ENCODE peak calls at places on chromosomes 3 and 15, in five cellular contexts. M, A, R, O and P are unnamed samples.

GRCh38 chr15:61796056-61796455 is 264.2 kb downstream of the VPS13C start:
- DNase-seq in M (no peak), A (peak), R (no peak), O (no peak), P (no peak)

GRCh38 chr15:101206173-101206572 is 45.7 kb downstream of the CHSY1 start:
- DNase-seq in M (no peak), A (peak), R (peak), O (no peak), P (no peak)

GRCh38 chr3:120550546-120550945 is 45.6 kb upstream of the NDUFB4 start:
- DNase-seq in M (no peak), A (no peak), R (no peak), O (no peak), P (no peak)

GRCh38 chr3:24299801-24300626 is 194.6 kb downstream of the THRB start:
- DNase-seq in M (no peak), A (peak), R (peak), O (no peak), P (no peak)

GRCh38 chr15:79523266-79523665 is 91.1 kb downstream of the MINAR1 start:
- DNase-seq in M (no peak), A (no peak), R (no peak), O (no peak), P (no peak)

GRCh38 chr3:6578526-6578925 is 282.4 kb upstream of the GRM7 start:
- DNase-seq in M (no peak), A (no peak), R (no peak), O (no peak), P (no peak)

GRCh38 chr3:15291589-15292541 is 40.5 kb downstream of the SH3BP5 start:
- DNase-seq in M (no peak), A (no peak), R (peak), O (no peak), P (no peak)

GRCh38 chr3:72338942-72339749 is 509.1 kb downstream of the SHQ1 start:
- DNase-seq in M (no peak), A (peak), R (peak), O (no peak), P (no peak)

GRCh38 chr3:139414608-139415224 is 25.3 kb upstream of the COPB2 start:
- DNase-seq in M (no peak), A (no peak), R (no peak), O (no peak), P (no peak)

GRCh38 chr15:28947241-28947674 is 61.5 kb downstream of the APBA2 start:
- DNase-seq in M (no peak), A (no peak), R (no peak), O (no peak), P (no peak)

GRCh38 chr3:107432013-107432515 is 54.8 kb downstream of the CCDC54 start:
- DNase-seq in M (no peak), A (peak), R (no peak), O (no peak), P (peak)

GRCh38 chr3:105824129-105824528 is 44.7 kb downstream of the CBLB start:
- DNase-seq in M (no peak), A (no peak), R (no peak), O (no peak), P (no peak)

GRCh38 chr3:69273895-69274294 is 112.0 kb downstream of the FRMD4B start:
- DNase-seq in M (no peak), A (no peak), R (no peak), O (no peak), P (no peak)

GRCh38 chr15:64634020-64634419 is 141.4 kb downstream of the RBPMS2 start:
- DNase-seq in M (peak), A (no peak), R (peak), O (no peak), P (no peak)

GRCh38 chr3:64224826-64225606 is at the start of gene PRICKLE2:
- DNase-seq in M (peak), A (peak), R (peak), O (no peak), P (peak)

GRCh38 chr15:80426316-80426715 is 22.1 kb downstream of the ARNT2 start:
- DNase-seq in M (no peak), A (no peak), R (no peak), O (no peak), P (no peak)

GRCh38 chr3:158702815-158703481 is 29.3 kb downstream of the RARRES1 start:
- DNase-seq in M (no peak), A (peak), R (peak), O (no peak), P (no peak)

GRCh38 chr3:106068795-106069194 is 200.0 kb upstream of the CBLB start:
- DNase-seq in M (no peak), A (peak), R (no peak), O (no peak), P (no peak)

GRCh38 chr15:57057134-57057930 is 138.9 kb downstream of the TCF12 start:
- DNase-seq in M (no peak), A (no peak), R (no peak), O (no peak), P (no peak)

GRCh38 chr15:97902140-97902780 is 58.2 kb upstream of the ARRDC4 start:
- DNase-seq in M (no peak), A (peak), R (no peak), O (no peak), P (no peak)

GRCh38 chr3:61877359-61877770 is 316.0 kb downstream of the PTPRG start:
- DNase-seq in M (no peak), A (no peak), R (peak), O (no peak), P (no peak)

GRCh38 chr3:189460511-189460910 is 170.7 kb upstream of the TP63 start:
- DNase-seq in M (no peak), A (no peak), R (no peak), O (no peak), P (no peak)

GRCh38 chr3:33061782-33062181 is 35.2 kb downstream of the GLB1 start:
- DNase-seq in M (no peak), A (peak), R (peak), O (no peak), P (no peak)

GRCh38 chr3:181726351-181727121 is 14.8 kb downstream of the SOX2 start:
- DNase-seq in M (peak), A (no peak), R (no peak), O (peak), P (peak)

GRCh38 chr3:58490860-58491501 is 915 bp upstream of the KCTD6 start:
- DNase-seq in M (no peak), A (no peak), R (no peak), O (no peak), P (no peak)

GRCh38 chr15:45114076-45114750 is at the start of the genes DUOX2 and DUOXA2:
- DNase-seq in M (no peak), A (no peak), R (no peak), O (no peak), P (no peak)

GRCh38 chr3:173111321-173111720 is 29.7 kb downstream of the SPATA16 start:
- DNase-seq in M (no peak), A (no peak), R (no peak), O (no peak), P (no peak)

GRCh38 chr15:31476866-31477265 is 150.2 kb downstream of the KLF13 start:
- DNase-seq in M (no peak), A (no peak), R (no peak), O (no peak), P (peak)

GRCh38 chr3:169390310-169390731 is 273.2 kb downstream of the MECOM start:
- DNase-seq in M (no peak), A (no peak), R (no peak), O (no peak), P (no peak)

GRCh38 chr3:171874879-171875278 is 31.7 kb downstream of the TMEM212 start:
- DNase-seq in M (no peak), A (no peak), R (peak), O (no peak), P (no peak)

GRCh38 chr3:8319935-8320634 is 181.5 kb upstream of the LMCD1 start:
- DNase-seq in M (no peak), A (peak), R (peak), O (no peak), P (no peak)

GRCh38 chr3:112395166-112395894 is 62.4 kb downstream of the CD200 start:
- DNase-seq in M (no peak), A (peak), R (peak), O (no peak), P (no peak)

GRCh38 chr15:74794248-74794969 is 12.5 kb downstream of the CSK start:
- DNase-seq in M (no peak), A (no peak), R (no peak), O (no peak), P (no peak)

GRCh38 chr15:64583983-64584382 is 123.6 kb downstream of the ZNF609 start:
- DNase-seq in M (no peak), A (no peak), R (no peak), O (no peak), P (no peak)

GRCh38 chr3:21913791-21914190 is 162.8 kb upstream of the ZNF385D start:
- DNase-seq in M (no peak), A (peak), R (peak), O (no peak), P (no peak)

GRCh38 chr15:34665498-34666116 is 82.2 kb upstream of the GOLGA8B start:
- DNase-seq in M (no peak), A (no peak), R (no peak), O (no peak), P (no peak)

GRCh38 chr3:49673715-49674490 is at the start of gene APEH:
- DNase-seq in M (peak), A (peak), R (peak), O (peak), P (peak)

GRCh38 chr15:25242957-25243799 is 195.6 kb downstream of the UBE3A start:
- DNase-seq in M (no peak), A (no peak), R (no peak), O (no peak), P (peak)
- H4K8ac ChIP-seq in M (peak), A (no peak), R (no peak), O (no peak), P (no peak)

DNA sequence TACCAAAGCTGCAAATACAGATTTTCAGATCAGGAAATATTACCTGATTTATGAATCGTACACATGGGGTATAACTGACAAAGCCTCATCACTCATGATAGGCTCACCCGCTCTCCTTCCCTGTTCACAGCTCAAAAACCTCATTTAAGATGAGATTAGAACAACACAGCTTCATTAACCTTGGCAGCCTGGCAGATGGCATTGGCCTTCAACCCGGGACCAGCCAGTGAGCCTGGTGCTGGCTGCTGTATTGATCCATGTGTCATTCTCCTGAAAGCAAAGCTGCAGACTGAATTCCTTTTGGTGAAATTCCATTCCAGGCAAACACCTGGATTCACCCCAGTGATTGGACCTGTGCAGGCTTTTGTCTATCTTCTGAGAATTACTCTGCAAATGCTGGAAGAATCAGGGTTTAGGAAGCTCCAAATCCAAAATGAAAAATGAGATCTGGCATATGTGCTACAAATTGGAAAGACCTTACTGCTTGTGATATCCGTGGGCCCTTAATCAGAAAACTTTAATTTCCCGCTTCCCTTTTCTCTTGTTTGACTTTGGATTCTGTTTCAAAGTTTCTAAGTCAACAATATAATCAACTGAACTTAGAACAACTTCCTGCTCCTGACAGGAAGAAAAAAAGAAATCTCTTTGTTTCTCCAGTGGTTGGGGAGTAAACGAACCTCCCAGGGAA is 189.1 kb upstream of the KBTBD8 start:
- DNase-seq in M (no peak), A (no peak), R (no peak), O (no peak), P (no peak)
- H2BK15ac ChIP-seq in M (no peak), A (peak), R (no peak), O (no peak), P (no peak)

GRCh38 chr15:72271895-72272212 is 500 bp downstream of the PARP6 start:
- DNase-seq in M (no peak), A (peak), R (peak), O (no peak), P (no peak)

GRCh38 chr15:72269739-72270138 is 2.6 kb downstream of the PARP6 start:
- DNase-seq in M (no peak), A (no peak), R (no peak), O (no peak), P (no peak)

GRCh38 chr15:72271221-72271620 is 1.1 kb downstream of the PARP6 start:
- DNase-seq in M (no peak), A (no peak), R (no peak), O (no peak), P (no peak)

GRCh38 chr15:72272997-72273352 is 621 bp upstream of the PARP6 start:
- DNase-seq in M (no peak), A (no peak), R (no peak), O (no peak), P (no peak)

DNA sequence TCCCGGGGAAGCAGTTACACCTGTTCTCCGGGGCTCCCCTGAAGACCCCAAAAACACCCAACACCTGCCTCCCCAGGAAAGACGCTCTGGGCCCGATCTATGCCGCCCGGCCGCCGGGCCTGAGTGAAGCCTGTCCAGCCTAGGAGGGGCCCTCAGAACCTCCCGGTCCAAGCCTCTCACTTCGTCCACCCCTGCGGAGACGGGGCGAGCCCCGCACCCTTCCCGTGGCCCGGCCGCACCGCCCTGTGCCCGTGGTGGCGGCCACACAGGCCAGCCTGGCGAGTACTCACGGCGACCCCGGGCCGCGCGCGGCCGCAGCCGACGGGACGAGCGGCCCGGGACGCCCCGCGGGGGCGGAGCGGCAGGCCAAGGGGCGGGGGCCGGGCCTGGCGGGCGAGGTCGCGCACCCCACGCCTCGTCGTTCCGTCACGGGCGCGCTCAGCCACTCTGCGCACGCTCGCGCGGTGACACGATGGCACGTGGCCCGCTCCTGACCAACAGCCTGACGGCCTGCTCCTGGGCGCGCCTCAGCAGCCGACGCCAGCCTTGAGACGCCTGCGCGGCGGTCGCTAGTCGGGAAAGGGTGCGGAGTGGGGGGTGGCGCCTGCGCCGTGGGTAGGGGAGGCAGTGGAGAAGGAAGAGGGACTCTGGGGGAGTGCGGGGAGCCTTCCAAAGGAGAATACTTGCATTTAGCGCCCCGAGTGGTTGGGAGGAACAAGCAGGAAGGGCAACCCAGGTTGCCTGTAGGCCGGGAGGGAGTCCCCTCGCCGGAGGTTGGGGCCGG is at the start of gene PARP6:
- DNase-seq in M (peak), A (peak), R (peak), O (peak), P (peak)
- H3K14ac ChIP-seq in M (peak), A (peak), R (no peak), O (no peak), P (peak)

DNA sequence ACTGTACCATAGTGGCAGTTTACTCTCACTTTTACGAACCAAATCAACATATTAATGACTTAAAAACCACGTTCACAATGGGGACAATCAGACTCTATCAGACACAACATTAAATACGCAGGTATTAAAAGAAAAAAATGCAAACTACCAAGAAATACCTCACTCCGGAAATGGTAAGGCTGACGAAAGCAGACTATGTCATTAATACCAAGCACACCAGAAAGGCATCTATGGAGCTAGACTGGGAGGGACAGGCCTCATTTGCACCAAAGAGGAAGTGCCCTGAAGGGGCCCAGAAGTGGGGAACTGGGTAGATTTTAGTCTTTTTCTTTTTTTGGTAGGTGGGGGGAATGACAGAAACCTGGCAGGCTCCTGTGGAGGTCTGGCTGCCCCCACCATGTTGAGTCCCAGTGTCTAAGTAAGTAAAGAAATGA is 134.4 kb downstream of the TIGIT start:
- DNase-seq in M (no peak), A (no peak), R (no peak), O (no peak), P (no peak)
- H4K8ac ChIP-seq in M (no peak), A (no peak), R (no peak), O (no peak), P (no peak)

DNA sequence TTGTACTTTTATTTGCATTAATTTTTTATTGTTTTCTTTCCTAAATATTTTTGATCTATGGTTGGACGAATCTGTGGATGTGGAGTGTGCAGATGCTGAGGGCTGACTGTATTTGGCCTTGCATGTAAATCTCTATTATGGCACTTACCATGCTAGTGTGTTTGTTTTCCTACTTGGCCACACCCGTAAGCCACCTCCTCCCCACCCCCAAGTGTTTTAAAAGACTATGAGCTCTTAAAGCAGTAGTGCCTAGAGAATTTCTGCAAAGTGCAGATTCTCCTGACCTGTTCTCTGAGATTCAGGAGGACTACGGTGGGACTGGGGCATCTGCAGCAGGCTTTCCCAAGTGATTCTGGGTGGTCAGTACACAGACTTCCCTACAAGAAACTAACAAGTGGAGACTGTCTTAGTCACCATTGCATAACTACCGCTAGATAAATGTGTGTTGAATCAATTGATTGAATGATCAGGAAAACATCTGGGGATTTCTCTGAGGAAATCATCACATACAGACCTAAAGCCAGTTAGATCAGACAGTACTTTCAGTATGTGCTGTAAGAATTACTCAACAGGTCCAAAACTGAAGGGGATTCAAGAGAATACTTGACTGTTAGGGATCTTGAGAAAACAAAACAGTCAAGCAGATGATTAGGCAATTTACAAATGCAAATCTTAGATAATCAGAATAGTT is 6.2 kb upstream of the TIPARP start:
- DNase-seq in M (no peak), A (peak), R (peak), O (no peak), P (no peak)
- H2BK15ac ChIP-seq in M (no peak), A (no peak), R (no peak), O (no peak), P (no peak)

GRCh38 chr15:96324192-96324895 is 6.2 kb upstream of the NR2F2 start:
- DNase-seq in M (no peak), A (peak), R (peak), O (no peak), P (no peak)
- H3K14ac ChIP-seq in M (peak), A (peak), R (no peak), O (no peak), P (no peak)